ENCODE peak calls at places on chromosomes 1 and 21, in four cellular contexts. One of them, this sample, is unnamed.

GRCh38 chr1:247330548-247331171 is 1.0 kb downstream of the ZNF496 start:
- DNase-seq in A549: no peak
- DNase-seq in ACHN: no peak
- DNase-seq in cardiac septum: no peak
- DNase-seq in this sample: no peak

GRCh38 chr21:42092805-42093590 is 21.9 kb downstream of the UMODL1 start:
- DNase-seq in A549: no peak
- DNase-seq in ACHN: no peak
- DNase-seq in cardiac septum: no peak
- DNase-seq in this sample: no peak

GRCh38 chr1:9792156-9793042 is 31.4 kb downstream of the CLSTN1 start:
- DNase-seq in A549: no peak
- DNase-seq in ACHN: no peak
- DNase-seq in cardiac septum: no peak
- DNase-seq in this sample: peak; percentile 71

GRCh38 chr21:26437326-26438009 is 135.6 kb downstream of the CYYR1 start:
- DNase-seq in A549: no peak
- DNase-seq in ACHN: no peak
- DNase-seq in cardiac septum: no peak
- DNase-seq in this sample: peak; percentile 39

GRCh38 chr1:116842654-116843053 is 67.1 kb upstream of the PTGFRN start:
- DNase-seq in A549: no peak
- DNase-seq in ACHN: no peak
- DNase-seq in cardiac septum: no peak
- DNase-seq in this sample: no peak

GRCh38 chr1:67575861-67576260 is 109.1 kb upstream of the GADD45A start:
- DNase-seq in A549: no peak
- DNase-seq in ACHN: no peak
- DNase-seq in cardiac septum: no peak
- DNase-seq in this sample: no peak

GRCh38 chr1:97070366-97070765 is 348.8 kb downstream of the PTBP2 start:
- DNase-seq in A549: no peak
- DNase-seq in ACHN: no peak
- DNase-seq in cardiac septum: no peak
- DNase-seq in this sample: no peak

GRCh38 chr1:58881471-58881994 is 97.7 kb upstream of the JUN start:
- DNase-seq in A549: peak; percentile 89
- DNase-seq in ACHN: peak; percentile 84
- DNase-seq in cardiac septum: no peak
- DNase-seq in this sample: no peak

GRCh38 chr1:24961961-24962861 is 32.1 kb upstream of the RUNX3 start:
- DNase-seq in A549: no peak
- DNase-seq in ACHN: no peak
- DNase-seq in cardiac septum: no peak
- DNase-seq in this sample: no peak

GRCh38 chr1:1540015-1540816 is at the start of gene TMEM240:
- DNase-seq in A549: no peak
- DNase-seq in ACHN: peak; percentile 61
- DNase-seq in cardiac septum: peak; percentile 83
- DNase-seq in this sample: no peak

GRCh38 chr1:9691108-9691445 is 39.5 kb downstream of the PIK3CD start:
- DNase-seq in A549: no peak
- DNase-seq in ACHN: peak; percentile 84
- DNase-seq in cardiac septum: no peak
- DNase-seq in this sample: no peak

GRCh38 chr1:54125671-54126070 is 27.1 kb downstream of the CDCP2 start:
- DNase-seq in A549: peak; percentile 29
- DNase-seq in ACHN: peak; percentile 34
- DNase-seq in cardiac septum: no peak
- DNase-seq in this sample: peak; percentile 83

GRCh38 chr1:54774820-54775498 is 10.6 kb upstream of the PARS2 start:
- DNase-seq in A549: peak; percentile 59
- DNase-seq in ACHN: peak; percentile 10
- DNase-seq in cardiac septum: no peak
- DNase-seq in this sample: peak; percentile 67

GRCh38 chr1:4628992-4629391 is 25.4 kb upstream of the AJAP1 start:
- DNase-seq in A549: no peak
- DNase-seq in ACHN: no peak
- DNase-seq in cardiac septum: no peak
- DNase-seq in this sample: no peak

GRCh38 chr1:233905416-233906051 is 1.1 kb downstream of the SLC35F3 start:
- DNase-seq in A549: peak; percentile 35
- DNase-seq in ACHN: peak; percentile 56
- DNase-seq in cardiac septum: no peak
- DNase-seq in this sample: no peak

GRCh38 chr1:32997381-32997891 is 32.8 kb upstream of the RNF19B start:
- DNase-seq in A549: no peak
- DNase-seq in ACHN: no peak
- DNase-seq in cardiac septum: no peak
- DNase-seq in this sample: peak; percentile 31

GRCh38 chr21:44911384-44912157 is 9.1 kb downstream of the ITGB2 start:
- DNase-seq in A549: peak; percentile 56
- DNase-seq in ACHN: peak; percentile 83
- DNase-seq in cardiac septum: peak; percentile 90
- DNase-seq in this sample: peak; percentile 54

GRCh38 chr1:27832762-27833161 is 2.2 kb downstream of the PPP1R8 start:
- DNase-seq in A549: no peak
- DNase-seq in ACHN: no peak
- DNase-seq in cardiac septum: no peak
- DNase-seq in this sample: no peak

GRCh38 chr1:85581138-85581801 is 709 bp downstream of the CCN1 start:
- DNase-seq in A549: peak; percentile 76
- DNase-seq in ACHN: peak; percentile 29
- DNase-seq in cardiac septum: peak; percentile 89
- DNase-seq in this sample: peak; percentile 85

GRCh38 chr21:26115899-26116298 is 54.7 kb downstream of the APP start:
- DNase-seq in A549: peak; percentile 6
- DNase-seq in ACHN: no peak
- DNase-seq in cardiac septum: no peak
- DNase-seq in this sample: peak; percentile 49

GRCh38 chr1:239810071-239810481 is 281.6 kb upstream of the FMN2 start:
- DNase-seq in A549: no peak
- DNase-seq in ACHN: no peak
- DNase-seq in cardiac septum: no peak
- DNase-seq in this sample: peak; percentile 98

GRCh38 chr1:205285391-205286101 is 36.0 kb downstream of the NUAK2 start:
- DNase-seq in A549: no peak
- DNase-seq in ACHN: no peak
- DNase-seq in cardiac septum: no peak
- DNase-seq in this sample: no peak

GRCh38 chr1:87684786-87685185 is 356.1 kb downstream of the LMO4 start:
- DNase-seq in A549: no peak
- DNase-seq in ACHN: no peak
- DNase-seq in cardiac septum: no peak
- DNase-seq in this sample: peak; percentile 34

GRCh38 chr1:37657620-37658412 is 23.1 kb upstream of the RSPO1 start:
- DNase-seq in A549: no peak
- DNase-seq in ACHN: no peak
- DNase-seq in cardiac septum: peak; percentile 50
- DNase-seq in this sample: no peak

GRCh38 chr21:46110499-46111192 is 12.7 kb downstream of the COL6A2 start:
- DNase-seq in A549: no peak
- DNase-seq in ACHN: no peak
- DNase-seq in cardiac septum: peak; percentile 81
- DNase-seq in this sample: no peak

GRCh38 chr1:109932679-109933078 is 22.0 kb downstream of the CSF1 start:
- DNase-seq in A549: no peak
- DNase-seq in ACHN: no peak
- DNase-seq in cardiac septum: peak; percentile 19
- DNase-seq in this sample: no peak

GRCh38 chr21:41766883-41767605 is at the start of gene RIPK4:
- DNase-seq in A549: peak; percentile 76
- DNase-seq in ACHN: peak; percentile 85
- DNase-seq in cardiac septum: peak; percentile 66
- DNase-seq in this sample: no peak

GRCh38 chr1:76491737-76492136 is 375.5 kb upstream of the ST6GALNAC5 start:
- DNase-seq in A549: no peak
- DNase-seq in ACHN: no peak
- DNase-seq in cardiac septum: no peak
- DNase-seq in this sample: no peak

GRCh38 chr1:232499151-232499550 is 130.8 kb downstream of the SIPA1L2 start:
- DNase-seq in A549: no peak
- DNase-seq in ACHN: no peak
- DNase-seq in cardiac septum: no peak
- DNase-seq in this sample: no peak

GRCh38 chr21:21291883-21292569 is 293.8 kb downstream of the NCAM2 start:
- DNase-seq in A549: no peak
- DNase-seq in ACHN: no peak
- DNase-seq in cardiac septum: no peak
- DNase-seq in this sample: no peak

GRCh38 chr1:184824716-184825323 is 70.2 kb upstream of the EDEM3 start:
- DNase-seq in A549: no peak
- DNase-seq in ACHN: no peak
- DNase-seq in cardiac septum: no peak
- DNase-seq in this sample: no peak

GRCh38 chr1:70075751-70076150 is 129.6 kb downstream of the LRRC40 start:
- DNase-seq in A549: no peak
- DNase-seq in ACHN: no peak
- DNase-seq in cardiac septum: no peak
- DNase-seq in this sample: no peak

GRCh38 chr1:9595968-9596340 is 7.2 kb downstream of the TMEM201 start:
- DNase-seq in A549: no peak
- DNase-seq in ACHN: no peak
- DNase-seq in cardiac septum: no peak
- DNase-seq in this sample: no peak

GRCh38 chr1:248277876-248278275 is at the start of gene OR2T33:
- DNase-seq in A549: no peak
- DNase-seq in ACHN: no peak
- DNase-seq in cardiac septum: no peak
- DNase-seq in this sample: no peak

GRCh38 chr1:181493145-181493544 is 9.8 kb downstream of the CACNA1E start:
- DNase-seq in A549: no peak
- DNase-seq in ACHN: no peak
- DNase-seq in cardiac septum: no peak
- DNase-seq in this sample: no peak

GRCh38 chr1:235253219-235253640 is 74.7 kb downstream of the ARID4B start:
- DNase-seq in A549: peak; percentile 73
- DNase-seq in ACHN: peak; percentile 77
- DNase-seq in cardiac septum: no peak
- DNase-seq in this sample: peak; percentile 80

GRCh38 chr1:39886757-39887231 is 3.5 kb upstream of the TRIT1 start:
- DNase-seq in A549: no peak
- DNase-seq in ACHN: no peak
- DNase-seq in cardiac septum: no peak
- DNase-seq in this sample: no peak

GRCh38 chr21:26140185-26140584 is 30.4 kb downstream of the APP start:
- DNase-seq in A549: peak; percentile 93
- DNase-seq in ACHN: peak; percentile 90
- DNase-seq in cardiac septum: no peak
- DNase-seq in this sample: peak; percentile 95